ENCODE peak calls at places on chromosomes 12 and 14, in ten cellular contexts. B is AG04450, T is psoas muscle, D is heart right ventricle, E is neural progenitor cell, W is fibroblast of mammary gland, I is Peyer's patch, G is GM12864, L is PC-9, K is choroid plexus epithelial cell. R is an unnamed sample.

GRCh38 chr12:89821901-89822300 is 113.3 kb upstream of the ATP2B1 start:
- DNase-seq in E (no peak), T (no peak), B (no peak), G (peak; percentile 10), I (no peak), L (no peak), D (no peak), K (no peak), W (no peak), R (no peak)

GRCh38 chr14:104826858-104827172 is 25.9 kb downstream of the ZBTB42 start:
- DNase-seq in T (no peak), K (no peak), D (no peak), G (no peak), W (no peak), I (no peak), B (no peak), L (no peak), E (no peak), R (no peak)

GRCh38 chr12:21825924-21826548 is 51.5 kb upstream of the KCNJ8 start:
- DNase-seq in W (peak; percentile 8), B (no peak), I (no peak), L (no peak), E (no peak), G (no peak), T (no peak), K (no peak), D (no peak), R (no peak)

GRCh38 chr12:10584415-10584814 is 29.0 kb downstream of the MAGOHB start:
- DNase-seq in W (peak; percentile 67), D (no peak), I (no peak), L (no peak), G (no peak), T (no peak), E (no peak), B (no peak), K (peak; percentile 11), R (no peak)

GRCh38 chr12:39375206-39375808 is 67.6 kb downstream of the KIF21A start:
- DNase-seq in K (no peak), I (no peak), E (peak; percentile 14), B (no peak), T (no peak), D (no peak), W (no peak), G (no peak), L (no peak), R (no peak)

GRCh38 chr14:79549515-79549914 is 661.8 kb downstream of the DIO2 start:
- DNase-seq in B (no peak), W (peak; percentile 45), I (no peak), D (no peak), K (peak; percentile 45), T (no peak), L (no peak), E (no peak), G (no peak), R (no peak)

GRCh38 chr12:119666226-119666808 is 1.6 kb upstream of the PRKAB1 start:
- DNase-seq in K (no peak), E (no peak), D (no peak), G (no peak), I (no peak), B (no peak), L (no peak), W (no peak), T (no peak), R (no peak)

GRCh38 chr14:93719234-93719633 is 69.1 kb downstream of the PRIMA1 start:
- DNase-seq in T (no peak), G (no peak), K (no peak), B (no peak), E (no peak), L (no peak), D (no peak), W (no peak), I (no peak), R (no peak)

GRCh38 chr12:10672231-10672868 is 1.5 kb downstream of the STYK1 start:
- DNase-seq in K (no peak), W (no peak), T (no peak), I (peak; percentile 77), D (no peak), E (no peak), B (no peak), G (no peak), L (peak; percentile 33), R (no peak)

GRCh38 chr12:52018448-52019122 is 11.8 kb downstream of the TAMALIN start:
- DNase-seq in B (no peak), T (no peak), E (no peak), D (no peak), W (no peak), I (peak; percentile 40), G (no peak), K (no peak), L (no peak), R (no peak)

GRCh38 chr14:100025111-100025510 is 40.1 kb upstream of the EVL start:
- DNase-seq in I (peak; percentile 75), K (peak; percentile 60), T (no peak), E (peak; percentile 57), W (peak; percentile 58), L (peak; percentile 8), B (no peak), G (peak; percentile 12), D (no peak), R (no peak)

DNA sequence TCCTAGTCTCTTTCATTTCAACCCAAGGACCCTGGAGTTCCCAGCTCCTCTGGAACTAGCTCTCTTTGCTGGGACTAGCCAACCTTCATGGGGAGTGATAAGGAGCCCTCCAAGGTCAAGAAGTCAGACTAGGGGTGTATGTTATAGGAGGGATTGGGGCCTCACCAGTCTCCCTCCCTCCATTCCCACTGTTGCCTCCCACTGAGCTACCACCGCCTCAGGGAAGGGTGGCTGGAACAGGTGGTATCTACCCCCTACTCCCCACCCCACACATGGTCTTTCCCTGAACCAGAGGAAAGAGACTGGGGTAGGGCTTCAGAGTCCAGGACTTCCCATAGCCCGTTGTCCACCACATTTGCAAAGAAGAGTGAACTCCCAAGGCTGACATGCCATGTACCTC is 2.4 kb downstream of the ERBB3 start:
- DNase-seq in L (no peak), K (no peak), B (no peak), D (no peak), W (no peak), T (peak; percentile 15), G (no peak), E (no peak), I (no peak), R (no peak)
- H3K4me3 ChIP-seq in L (peak overlapping the region; percentile 69), K (no peak overlapping the region), B (no peak overlapping the region), D (no peak overlapping the region), W (no peak overlapping the region), T (no peak overlapping the region), G (no peak overlapping the region), E (no peak overlapping the region), I (no peak overlapping the region), R (no peak overlapping the region)

GRCh38 chr12:76688627-76689026 is 75.3 kb upstream of the ZDHHC17 start:
- DNase-seq in B (no peak), T (no peak), W (peak; percentile 22), D (no peak), K (peak; percentile 42), L (no peak), E (no peak), G (no peak), I (no peak), R (no peak)
- TF ChIP-seq CTCF in B (peak; percentile 28), T (no peak), W (peak; percentile 44), D (no peak), K (peak; percentile 48), L (no peak), E (peak; percentile 57), G (peak; percentile 36), I (peak; percentile 21), R (no peak)

GRCh38 chr14:64646103-64646502 is 58.1 kb upstream of the PLEKHG3 start:
- DNase-seq in B (peak; percentile 53), K (peak; percentile 92), I (no peak), D (no peak), W (peak; percentile 89), L (no peak), G (no peak), E (no peak), T (no peak), R (no peak)

GRCh38 chr14:64654072-64654899 is 49.9 kb upstream of the PLEKHG3 start:
- DNase-seq in E (no peak), G (no peak), W (peak; percentile 95), K (peak; percentile 95), I (no peak), L (no peak), B (peak; percentile 74), T (no peak), D (no peak), R (peak; percentile 87)

GRCh38 chr14:64644629-64645028 is 59.6 kb upstream of the PLEKHG3 start:
- DNase-seq in T (no peak), D (no peak), I (no peak), G (no peak), W (no peak), K (no peak), E (no peak), L (no peak), B (no peak), R (no peak)

GRCh38 chr14:64645220-64645891 is 58.9 kb upstream of the PLEKHG3 start:
- DNase-seq in T (no peak), K (peak; percentile 98), L (no peak), W (peak; percentile 99), E (peak; percentile 55), B (peak; percentile 89), I (no peak), D (peak; percentile 43), G (no peak), R (peak; percentile 98)

DNA sequence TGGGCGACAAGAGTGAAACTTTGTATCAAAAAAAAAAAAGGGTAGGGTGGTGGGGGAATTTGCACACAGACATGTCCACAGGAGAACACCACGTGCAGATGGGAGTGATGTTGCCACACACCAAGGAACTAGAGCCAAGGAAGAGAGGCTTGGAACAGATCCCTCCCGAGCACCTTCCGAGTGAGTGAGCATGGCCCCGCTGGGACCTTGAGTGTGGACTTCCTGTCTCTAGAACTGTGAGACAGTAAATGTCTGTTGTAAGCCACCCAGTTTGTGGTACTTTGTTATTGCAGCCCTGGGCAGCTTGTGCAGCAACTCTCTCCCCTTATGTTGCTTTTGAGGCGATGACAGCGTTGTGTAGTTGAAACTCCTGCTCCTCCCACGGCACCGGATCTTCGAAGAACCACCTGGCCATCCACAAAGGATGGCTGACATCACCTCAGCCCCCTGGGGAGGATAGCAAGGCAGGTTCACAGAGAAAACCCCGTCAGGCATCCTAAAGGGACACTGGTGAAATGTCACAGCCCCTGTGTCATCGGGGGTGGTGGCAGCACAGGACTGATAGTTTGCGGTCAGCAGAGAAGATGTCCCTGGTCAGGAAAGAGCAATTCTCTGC is 54.7 kb upstream of the PLEKHG3 start:
- DNase-seq in E (no peak), B (no peak), T (peak; percentile 83), D (no peak), L (no peak), K (peak; percentile 93), W (peak; percentile 97), G (no peak), I (no peak), R (no peak)
- H3K4me3 ChIP-seq in E (no peak overlapping the region), B (no peak overlapping the region), T (no peak overlapping the region), D (no peak overlapping the region), L (no peak overlapping the region), K (no peak overlapping the region), W (no peak overlapping the region), G (no peak overlapping the region), I (no peak overlapping the region), R (no peak overlapping the region)

DNA sequence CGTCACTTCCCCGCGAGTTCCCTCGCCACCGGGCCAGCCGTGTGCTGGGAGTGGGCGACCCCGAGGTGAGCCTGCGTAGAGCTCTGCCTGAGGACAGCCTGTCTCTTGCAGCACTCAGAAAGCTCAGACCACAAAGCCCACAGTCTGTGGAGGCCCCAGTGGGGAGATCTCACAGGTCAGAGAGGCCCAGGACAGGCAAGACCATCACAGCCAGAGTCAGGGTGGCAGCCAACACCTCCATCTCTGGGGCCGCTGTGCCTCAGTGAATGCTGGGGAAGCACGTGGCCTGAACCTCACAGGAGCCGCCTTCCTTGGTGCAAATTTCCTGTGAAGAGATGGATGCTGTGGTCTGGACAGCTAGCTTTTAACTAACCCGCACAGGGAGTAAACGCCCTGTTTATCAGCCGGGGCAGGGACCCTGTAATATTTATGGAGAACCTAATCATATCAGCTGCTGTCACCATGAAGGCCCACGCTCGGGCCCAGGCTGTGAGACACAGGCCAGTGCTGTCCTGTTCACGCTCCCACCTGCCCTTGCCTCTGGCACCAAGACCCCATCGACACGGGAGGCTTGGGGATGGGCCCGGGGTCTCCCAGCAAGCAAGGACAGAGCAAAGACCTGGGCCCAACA is 56.9 kb downstream of the CDC42BPB start:
- DNase-seq in L (no peak), E (no peak), G (no peak), W (no peak), B (no peak), T (peak; percentile 26), K (no peak), D (no peak), I (no peak), R (no peak)
- TF ChIP-seq CTCF in L (no peak), E (no peak), G (no peak), W (no peak), B (no peak), T (no peak), K (no peak), D (no peak), I (no peak), R (no peak)

R was measured in AG04449.